ENCODE peak calls at places on chromosomes 1 and 21, in five cellular contexts. One of them, this sample, is unnamed.

GRCh38 chr1:7856345-7856744 is 3.5 kb upstream of the UTS2 start:
- DNase-seq in M059J: no peak
- DNase-seq in T-helper 17 cell: no peak
- DNase-seq in lower lobe of right lung: no peak
- DNase-seq in left ventricle myocardium inferior: no peak
- DNase-seq in this sample: no peak

GRCh38 chr1:16161717-16162116 is 5.8 kb upstream of the EPHA2 start:
- DNase-seq in lower lobe of right lung: no peak
- DNase-seq in T-helper 17 cell: no peak
- DNase-seq in left ventricle myocardium inferior: no peak
- DNase-seq in M059J: no peak
- DNase-seq in this sample: no peak

GRCh38 chr1:16351449-16351993 is 759 bp downstream of the FBXO42 start:
- DNase-seq in left ventricle myocardium inferior: no peak
- DNase-seq in T-helper 17 cell: no peak
- DNase-seq in lower lobe of right lung: no peak
- DNase-seq in M059J: peak
- DNase-seq in this sample: no peak

GRCh38 chr1:114352797-114353196 is 158.2 kb downstream of the TRIM33 start:
- DNase-seq in M059J: no peak
- DNase-seq in left ventricle myocardium inferior: no peak
- DNase-seq in lower lobe of right lung: no peak
- DNase-seq in T-helper 17 cell: no peak
- DNase-seq in this sample: no peak

GRCh38 chr1:227662933-227663332 is 72.2 kb downstream of the JMJD4 start:
- DNase-seq in left ventricle myocardium inferior: no peak
- DNase-seq in T-helper 17 cell: no peak
- DNase-seq in lower lobe of right lung: no peak
- DNase-seq in M059J: no peak
- DNase-seq in this sample: no peak

GRCh38 chr1:26542781-26543443 is 13.4 kb downstream of the RPS6KA1 start:
- DNase-seq in left ventricle myocardium inferior: no peak
- DNase-seq in lower lobe of right lung: no peak
- DNase-seq in T-helper 17 cell: no peak
- DNase-seq in M059J: no peak
- DNase-seq in this sample: no peak

GRCh38 chr1:112614460-112615065 is 4.4 kb downstream of the ST7L start:
- DNase-seq in T-helper 17 cell: no peak
- DNase-seq in lower lobe of right lung: no peak
- DNase-seq in M059J: peak
- DNase-seq in left ventricle myocardium inferior: no peak
- DNase-seq in this sample: no peak

GRCh38 chr1:6485937-6486250 is 5.6 kb downstream of the PLEKHG5 start:
- DNase-seq in left ventricle myocardium inferior: no peak
- DNase-seq in lower lobe of right lung: no peak
- DNase-seq in M059J: no peak
- DNase-seq in T-helper 17 cell: no peak
- DNase-seq in this sample: no peak

GRCh38 chr1:236038034-236038433 is 26.9 kb downstream of the NID1 start:
- DNase-seq in T-helper 17 cell: no peak
- DNase-seq in M059J: no peak
- DNase-seq in left ventricle myocardium inferior: no peak
- DNase-seq in lower lobe of right lung: no peak
- DNase-seq in this sample: peak

GRCh38 chr1:152053375-152053774 is 16.6 kb upstream of the S100A11 start:
- DNase-seq in left ventricle myocardium inferior: no peak
- DNase-seq in M059J: no peak
- DNase-seq in lower lobe of right lung: no peak
- DNase-seq in T-helper 17 cell: no peak
- DNase-seq in this sample: no peak

GRCh38 chr1:27630859-27631491 is 4.0 kb downstream of the FGR start:
- DNase-seq in M059J: no peak
- DNase-seq in T-helper 17 cell: no peak
- DNase-seq in left ventricle myocardium inferior: peak
- DNase-seq in lower lobe of right lung: peak
- DNase-seq in this sample: no peak

GRCh38 chr1:92484472-92485373 is 2.0 kb downstream of the GFI1 start:
- DNase-seq in lower lobe of right lung: peak
- DNase-seq in T-helper 17 cell: peak
- DNase-seq in left ventricle myocardium inferior: no peak
- DNase-seq in M059J: peak
- DNase-seq in this sample: peak

GRCh38 chr1:223504741-223505140 is 111.5 kb downstream of the CCDC185 start:
- DNase-seq in lower lobe of right lung: peak
- DNase-seq in left ventricle myocardium inferior: no peak
- DNase-seq in M059J: peak
- DNase-seq in T-helper 17 cell: no peak
- DNase-seq in this sample: no peak

GRCh38 chr1:8520483-8520966 is 202.6 kb downstream of the SLC45A1 start:
- DNase-seq in lower lobe of right lung: no peak
- DNase-seq in T-helper 17 cell: no peak
- DNase-seq in left ventricle myocardium inferior: no peak
- DNase-seq in M059J: peak
- DNase-seq in this sample: no peak

GRCh38 chr21:44696572-44696971 is 400 bp upstream of the KRTAP10-12 start:
- DNase-seq in lower lobe of right lung: no peak
- DNase-seq in T-helper 17 cell: no peak
- DNase-seq in left ventricle myocardium inferior: no peak
- DNase-seq in M059J: no peak
- DNase-seq in this sample: no peak

GRCh38 chr1:111202707-111203623 is 2.5 kb upstream of the DENND2D start:
- DNase-seq in lower lobe of right lung: no peak
- DNase-seq in M059J: peak
- DNase-seq in T-helper 17 cell: no peak
- DNase-seq in left ventricle myocardium inferior: no peak
- DNase-seq in this sample: no peak

GRCh38 chr1:30684881-30685795 is 38.2 kb downstream of the MATN1 start:
- DNase-seq in left ventricle myocardium inferior: peak
- DNase-seq in lower lobe of right lung: peak
- DNase-seq in T-helper 17 cell: peak
- DNase-seq in M059J: no peak
- DNase-seq in this sample: peak

GRCh38 chr1:47875831-47876586 is 121.2 kb downstream of the TRABD2B start:
- DNase-seq in lower lobe of right lung: no peak
- DNase-seq in left ventricle myocardium inferior: no peak
- DNase-seq in T-helper 17 cell: no peak
- DNase-seq in M059J: peak
- DNase-seq in this sample: peak

GRCh38 chr1:63523738-63524137 is 413 bp downstream of the EFCAB7 start:
- DNase-seq in T-helper 17 cell: no peak
- DNase-seq in lower lobe of right lung: no peak
- DNase-seq in M059J: no peak
- DNase-seq in left ventricle myocardium inferior: no peak
- DNase-seq in this sample: no peak

GRCh38 chr1:9687876-9688582 is 36.5 kb downstream of the PIK3CD start:
- DNase-seq in M059J: peak
- DNase-seq in T-helper 17 cell: no peak
- DNase-seq in left ventricle myocardium inferior: no peak
- DNase-seq in lower lobe of right lung: no peak
- DNase-seq in this sample: no peak

GRCh38 chr1:22500476-22500875 is 48.8 kb downstream of the ZBTB40 start:
- DNase-seq in lower lobe of right lung: peak
- DNase-seq in T-helper 17 cell: no peak
- DNase-seq in M059J: peak
- DNase-seq in left ventricle myocardium inferior: no peak
- DNase-seq in this sample: no peak

GRCh38 chr1:44543064-44543815 is 131.0 kb downstream of the TMEM53 start:
- DNase-seq in M059J: no peak
- DNase-seq in lower lobe of right lung: no peak
- DNase-seq in left ventricle myocardium inferior: no peak
- DNase-seq in T-helper 17 cell: no peak
- DNase-seq in this sample: no peak

GRCh38 chr1:19770436-19771190 is 29.1 kb downstream of the TMCO4 start:
- DNase-seq in left ventricle myocardium inferior: no peak
- DNase-seq in T-helper 17 cell: no peak
- DNase-seq in M059J: no peak
- DNase-seq in lower lobe of right lung: no peak
- DNase-seq in this sample: no peak

GRCh38 chr1:206505702-206506375 is 1.5 kb upstream of the RASSF5 start:
- DNase-seq in T-helper 17 cell: no peak
- DNase-seq in left ventricle myocardium inferior: no peak
- DNase-seq in M059J: peak
- DNase-seq in lower lobe of right lung: no peak
- DNase-seq in this sample: no peak

GRCh38 chr1:25909062-25909461 is 2.8 kb upstream of the STMN1 start:
- DNase-seq in lower lobe of right lung: no peak
- DNase-seq in M059J: no peak
- DNase-seq in left ventricle myocardium inferior: no peak
- DNase-seq in T-helper 17 cell: no peak
- DNase-seq in this sample: no peak

GRCh38 chr1:22045604-22046228 is 6.8 kb upstream of the CDC42 start:
- DNase-seq in M059J: peak
- DNase-seq in lower lobe of right lung: no peak
- DNase-seq in T-helper 17 cell: no peak
- DNase-seq in left ventricle myocardium inferior: no peak
- DNase-seq in this sample: no peak

GRCh38 chr1:230754831-230755230 is 7.6 kb downstream of the CAPN9 start:
- DNase-seq in left ventricle myocardium inferior: peak
- DNase-seq in lower lobe of right lung: no peak
- DNase-seq in M059J: peak
- DNase-seq in T-helper 17 cell: no peak
- DNase-seq in this sample: peak

GRCh38 chr21:45724345-45724961 is 80.9 kb downstream of the PCBP3 start:
- DNase-seq in T-helper 17 cell: no peak
- DNase-seq in M059J: no peak
- DNase-seq in left ventricle myocardium inferior: peak
- DNase-seq in lower lobe of right lung: no peak
- DNase-seq in this sample: no peak

GRCh38 chr1:19179597-19180271 is 30.3 kb downstream of the UBR4 start:
- DNase-seq in M059J: peak
- DNase-seq in left ventricle myocardium inferior: no peak
- DNase-seq in T-helper 17 cell: no peak
- DNase-seq in lower lobe of right lung: no peak
- DNase-seq in this sample: no peak

This sample was measured in cardiac septum.